ENCODE peak calls at places on chromosome 5, in eight cellular contexts. I, O, K, F, Q, C, V and B are unnamed samples. For H3K27me3, the result is how much of the 10 kb centered on the place peaks cover.

GRCh38 chr5:142314129-142314528 is 10.7 kb downstream of the SPRY4 start:
- DNase-seq in I (no peak), O (no peak), K (no peak), F (no peak), Q (no peak), C (no peak), V (no peak), B (no peak)

GRCh38 chr5:94618029-94618492 is 343 bp downstream of the KIAA0825 start:
- DNase-seq in I (peak), O (peak), K (peak), F (peak), Q (peak), C (peak), V (peak), B (peak)

GRCh38 chr5:7849531-7850240 is 1.2 kb downstream of the CFAP90 start:
- DNase-seq in I (peak), O (no peak), K (no peak), F (peak), Q (peak), C (peak), V (no peak), B (peak)

GRCh38 chr5:172380992-172381643 is 73.2 kb downstream of the SH3PXD2B start:
- DNase-seq in I (no peak), O (peak), K (no peak), F (no peak), Q (peak), C (peak), V (no peak), B (peak)

GRCh38 chr5:1182633-1183423 is 18.6 kb upstream of the SLC6A19 start:
- DNase-seq in I (no peak), O (no peak), K (no peak), F (no peak), Q (no peak), C (peak), V (no peak), B (no peak)

GRCh38 chr5:332843-333242 is 11.3 kb downstream of the AHRR start:
- DNase-seq in I (no peak), O (no peak), K (no peak), F (no peak), Q (no peak), C (no peak), V (no peak), B (no peak)

GRCh38 chr5:140549237-140550144 is 2.0 kb downstream of the EIF4EBP3 start:
- DNase-seq in I (no peak), O (no peak), K (no peak), F (no peak), Q (peak), C (peak), V (no peak), B (peak)

GRCh38 chr5:9557696-9558095 is 11.8 kb upstream of the SEMA5A start:
- DNase-seq in I (no peak), O (peak), K (no peak), F (no peak), Q (no peak), C (no peak), V (no peak), B (peak)

GRCh38 chr5:95963650-95964410 is 2.2 kb upstream of the ELL2 start:
- DNase-seq in I (peak), O (peak), K (no peak), F (no peak), Q (no peak), C (no peak), V (no peak), B (peak)

GRCh38 chr5:41809128-41809527 is 61.1 kb downstream of the OXCT1 start:
- DNase-seq in I (no peak), O (no peak), K (no peak), F (no peak), Q (no peak), C (no peak), V (peak), B (no peak)

GRCh38 chr5:1526151-1526631 is 2.4 kb upstream of the LPCAT1 start:
- DNase-seq in I (no peak), O (no peak), K (no peak), F (no peak), Q (no peak), C (no peak), V (no peak), B (no peak)

GRCh38 chr5:169979871-169980270 is 424 bp downstream of the INSYN2B start:
- DNase-seq in I (peak), O (no peak), K (no peak), F (no peak), Q (no peak), C (no peak), V (no peak), B (peak)

GRCh38 chr5:71932649-71933338 is 174.5 kb upstream of the MAP1B start:
- DNase-seq in I (peak), O (peak), K (peak), F (peak), Q (no peak), C (peak), V (no peak), B (peak)

GRCh38 chr5:76615759-76616158 is 7.4 kb downstream of the F2RL2 start:
- DNase-seq in I (no peak), O (no peak), K (no peak), F (no peak), Q (no peak), C (no peak), V (no peak), B (no peak)

DNA sequence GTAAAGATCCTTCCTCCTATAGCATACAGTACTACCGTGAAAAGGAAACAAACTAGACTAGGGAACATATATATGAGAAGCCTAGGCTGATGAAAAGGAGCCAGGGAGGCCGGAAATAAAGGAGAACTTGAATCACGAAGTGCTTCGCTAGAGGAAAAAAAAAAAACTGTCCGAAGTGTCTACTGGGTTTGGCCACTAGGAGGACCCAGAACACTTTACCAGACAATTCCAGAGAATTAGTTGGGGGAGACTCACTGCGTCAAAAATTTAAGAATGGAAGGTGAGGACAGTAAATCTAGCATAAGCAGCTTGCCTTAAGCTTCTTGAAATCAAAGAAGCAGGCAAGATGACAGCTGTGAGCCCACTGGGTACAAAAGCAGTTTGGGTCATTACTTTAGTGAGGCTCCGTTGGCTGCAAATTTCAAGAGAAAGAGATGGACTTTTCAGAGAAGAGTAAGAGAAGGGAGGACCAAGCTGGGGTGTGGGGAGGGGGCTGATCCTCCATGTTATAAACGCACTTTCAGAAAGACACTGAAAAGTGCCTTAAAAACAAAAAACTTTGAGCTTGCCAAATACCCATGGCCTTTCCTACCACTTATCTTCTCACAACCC is 47.4 kb downstream of the P4HA2 start:
- DNase-seq in I (peak), O (peak), K (peak), F (peak), Q (peak), C (peak), V (peak), B (peak)
- TF ChIP-seq EZH2phosphoT487 in I (no peak), O (no peak), K (no peak), F (no peak), Q (no peak), C (no peak), V (no peak), B (no peak)

DNA sequence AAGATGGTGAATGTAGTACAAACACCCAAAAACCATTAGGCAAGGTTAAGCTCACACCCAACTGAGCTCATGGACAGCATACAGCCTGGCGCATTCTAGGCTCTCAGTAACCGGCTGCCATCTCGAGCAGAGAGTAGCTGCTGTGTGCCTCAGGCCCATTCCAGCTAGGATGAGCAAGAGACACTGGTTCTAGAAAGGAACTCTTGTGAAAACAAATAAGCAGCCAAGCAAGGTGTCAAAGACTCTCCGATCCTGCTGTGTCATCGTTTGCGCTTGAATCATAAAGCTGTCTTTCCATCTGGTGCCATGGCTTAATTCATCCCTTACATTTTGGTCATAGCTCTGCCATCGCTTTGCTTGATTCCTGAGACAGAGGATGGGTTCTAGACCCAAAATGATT is 135.4 kb upstream of the MSX2 start:
- DNase-seq in I (no peak), O (no peak), K (no peak), F (no peak), Q (no peak), C (no peak), V (no peak), B (peak)
- H3K27me3 ChIP-seq in I (under half), O (under half), K (under half), F (under half), Q (under half), C (under half), V (under half), B (under half)

GRCh38 chr5:93090698-93091097 is 490.3 kb downstream of the NR2F1-AS1 start:
- DNase-seq in I (no peak), O (no peak), K (no peak), F (no peak), Q (no peak), C (no peak), V (no peak), B (no peak)

GRCh38 chr5:93087326-93087725 is 493.7 kb downstream of the NR2F1-AS1 start:
- DNase-seq in I (no peak), O (no peak), K (no peak), F (no peak), Q (no peak), C (no peak), V (no peak), B (no peak)

GRCh38 chr5:93092349-93093105 is 488.5 kb downstream of the NR2F1-AS1 start:
- DNase-seq in I (no peak), O (peak), K (no peak), F (no peak), Q (no peak), C (no peak), V (no peak), B (peak)

GRCh38 chr5:93088566-93088965 is 492.5 kb downstream of the NR2F1-AS1 start:
- DNase-seq in I (no peak), O (no peak), K (no peak), F (no peak), Q (no peak), C (no peak), V (no peak), B (no peak)

DNA sequence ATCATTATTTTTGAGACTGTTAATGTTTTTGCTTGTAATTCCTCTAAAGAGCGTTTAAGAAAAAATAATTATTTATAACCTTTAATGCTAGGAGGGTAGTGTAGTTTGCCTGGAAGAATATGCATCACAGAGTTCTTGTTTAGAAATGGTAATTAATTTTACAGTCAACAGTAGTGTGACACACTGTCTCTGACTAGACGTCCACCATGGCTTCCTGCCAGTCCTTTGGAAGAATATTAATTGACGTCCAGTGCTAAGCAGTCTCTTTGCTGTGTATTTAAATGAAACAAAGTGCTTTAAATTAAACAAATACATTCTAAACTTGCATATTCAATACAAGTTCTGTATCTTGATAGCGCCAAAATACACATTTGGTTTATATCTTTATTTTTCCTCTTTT is 492.0 kb downstream of the NR2F1-AS1 start:
- DNase-seq in I (no peak), O (peak), K (no peak), F (no peak), Q (no peak), C (no peak), V (no peak), B (no peak)
- TF ChIP-seq EZH2phosphoT487 in I (no peak), O (no peak), K (no peak), F (no peak), Q (no peak), C (no peak), V (no peak), B (no peak)

DNA sequence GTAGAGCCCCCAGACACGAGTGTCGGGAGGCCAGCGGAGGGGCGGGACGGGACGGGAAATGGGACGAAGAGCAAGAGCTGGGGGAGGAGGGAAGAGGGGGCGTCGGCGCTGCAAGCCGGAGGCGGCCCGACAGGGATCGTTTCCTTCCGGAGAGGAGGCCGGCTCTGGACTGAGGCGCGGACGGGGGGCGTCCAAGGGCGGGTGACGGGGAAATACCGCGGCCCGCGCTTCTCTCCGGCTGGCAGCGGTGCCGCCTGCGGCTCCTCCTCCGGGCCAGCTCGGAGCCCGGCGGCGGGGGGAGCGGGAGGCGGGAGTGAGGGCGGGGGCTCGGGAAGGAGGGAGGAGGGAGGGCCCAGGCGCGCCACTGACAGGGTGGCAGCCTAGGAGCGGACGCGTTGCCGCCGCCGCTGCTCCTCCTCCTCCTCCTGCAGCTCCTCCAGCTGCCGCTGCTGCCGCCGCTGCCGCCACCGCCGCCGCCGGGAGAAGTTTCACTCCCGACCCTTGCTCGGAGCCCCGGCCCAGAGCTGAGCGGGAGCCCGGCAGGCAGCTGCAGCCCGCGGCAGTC is at the start of gene CHSY3:
- DNase-seq in I (peak), O (peak), K (peak), F (peak), Q (peak), C (peak), V (peak), B (peak)
- H3K27me3 ChIP-seq in I (half or more), O (under half), K (under half), F (half or more), Q (under half), C (under half), V (under half), B (under half)

DNA sequence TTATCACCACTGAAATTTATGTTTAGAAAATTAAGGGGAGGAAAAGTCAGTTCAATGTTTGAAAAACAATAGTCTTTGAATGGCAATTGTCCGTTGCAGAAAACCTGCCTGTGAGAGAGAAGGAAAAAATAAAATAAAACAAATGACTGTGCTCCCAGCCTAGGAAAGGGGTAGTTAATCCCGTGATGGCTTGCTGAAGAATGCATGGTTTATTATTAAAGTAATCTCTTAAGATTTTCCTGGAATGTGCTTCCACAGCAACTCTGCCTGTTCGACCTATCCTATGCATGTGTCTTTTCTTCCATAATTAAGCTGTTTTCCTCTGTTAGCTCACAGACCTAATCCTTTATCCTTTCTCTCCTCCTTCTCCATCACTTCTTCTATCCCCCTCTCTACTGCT is 2.4 kb upstream of the DAB2 start:
- DNase-seq in I (no peak), O (no peak), K (no peak), F (peak), Q (no peak), C (peak), V (no peak), B (peak)
- TF ChIP-seq EZH2phosphoT487 in I (no peak), O (no peak), K (no peak), F (no peak), Q (no peak), C (no peak), V (no peak), B (no peak)

GRCh38 chr5:120886351-120886860 is 422.3 kb downstream of the PRR16 start:
- DNase-seq in I (no peak), O (no peak), K (no peak), F (no peak), Q (no peak), C (no peak), V (no peak), B (no peak)
- H3K27me3 ChIP-seq in I (under half), O (under half), K (under half), F (under half), Q (under half), C (under half), V (under half), B (under half)